ENCODE peak calls at places on chromosomes 12 and 14, in four cellular contexts. G is A549, H is HepG2, A is H1. X is an unnamed sample.

GRCh38 chr14:65776193-65776592 is 363.7 kb downstream of the FUT8 start:
- DNase-seq in G (no peak), H (no peak), A (no peak), X (no peak)

GRCh38 chr14:77603031-77603430 is 13.4 kb downstream of the SPTLC2 start:
- DNase-seq in G (no peak), H (no peak), A (no peak), X (no peak)

GRCh38 chr12:112826011-112826410 is 34.5 kb downstream of the RPH3A start:
- DNase-seq in G (no peak), H (no peak), A (no peak), X (no peak)

GRCh38 chr14:69685217-69685616 is 73.8 kb downstream of the SUSD6 start:
- DNase-seq in G (no peak), H (no peak), A (no peak), X (peak)

GRCh38 chr12:99686142-99686541 is 38.6 kb downstream of the GARIN6 start:
- DNase-seq in G (no peak), H (no peak), A (no peak), X (no peak)

GRCh38 chr12:24933694-24934407 is 15.1 kb downstream of the BCAT1 start:
- DNase-seq in G (no peak), H (no peak), A (no peak), X (no peak)

GRCh38 chr14:34302654-34303053 is 159.4 kb downstream of the SPTSSA start:
- DNase-seq in G (no peak), H (no peak), A (no peak), X (no peak)

GRCh38 chr14:68260121-68260520 is 440.5 kb downstream of the RAD51B start:
- DNase-seq in G (no peak), H (no peak), A (no peak), X (no peak)

GRCh38 chr14:64654072-64654899 is 49.9 kb upstream of the PLEKHG3 start:
- DNase-seq in G (peak), H (peak), A (no peak), X (no peak)

GRCh38 chr12:43407816-43408645 is 144.0 kb downstream of the ADAMTS20 start:
- DNase-seq in G (no peak), H (no peak), A (no peak), X (no peak)

GRCh38 chr14:48731260-48731659 is 854.9 kb downstream of the RPS29 start:
- DNase-seq in G (no peak), H (no peak), A (no peak), X (no peak)

GRCh38 chr14:93975791-93976476 is 436 bp downstream of the ASB2 start:
- DNase-seq in G (no peak), H (no peak), A (no peak), X (no peak)

GRCh38 chr14:53190938-53191337 is 37.8 kb upstream of the DDHD1 start:
- DNase-seq in G (no peak), H (no peak), A (no peak), X (no peak)

GRCh38 chr12:104303538-104304151 is at the start of gene EID3:
- DNase-seq in G (peak), H (no peak), A (peak), X (no peak)

GRCh38 chr14:92486881-92487280 is 26.7 kb upstream of the RIN3 start:
- DNase-seq in G (no peak), H (no peak), A (peak), X (no peak)

GRCh38 chr12:2214411-2214810 is 161.6 kb downstream of the CACNA1C start:
- DNase-seq in G (no peak), H (no peak), A (no peak), X (no peak)

GRCh38 chr12:100141998-100142850 is 450 bp downstream of the BLTP3B start:
- DNase-seq in G (peak), H (peak), A (peak), X (peak)

GRCh38 chr12:98591209-98591608 is 2.3 kb upstream of the SLC25A3 start:
- DNase-seq in G (no peak), H (peak), A (no peak), X (no peak)

GRCh38 chr14:28102814-28103213 is 663.8 kb upstream of the FOXG1 start:
- DNase-seq in G (no peak), H (no peak), A (no peak), X (no peak)

GRCh38 chr14:76710093-76711010 is 50.9 kb upstream of the VASH1 start:
- DNase-seq in G (peak), H (peak), A (peak), X (peak)

GRCh38 chr14:75514673-75515630 is 7.3 kb upstream of the BATF start:
- DNase-seq in G (no peak), H (no peak), A (peak), X (peak)

GRCh38 chr12:30219047-30219446 is 435.3 kb upstream of the TMTC1 start:
- DNase-seq in G (no peak), H (no peak), A (no peak), X (no peak)

GRCh38 chr14:104404922-104405321 is 174.6 kb upstream of the C14orf180 start:
- DNase-seq in G (no peak), H (no peak), A (no peak), X (no peak)

GRCh38 chr12:102095677-102096263 is 24.1 kb downstream of the NUP37 start:
- DNase-seq in G (peak), H (peak), A (no peak), X (peak)

GRCh38 chr12:128810182-128811127 is 13.3 kb downstream of the SLC15A4 start:
- DNase-seq in G (no peak), H (no peak), A (no peak), X (no peak)

GRCh38 chr14:64112859-64113258 is 181.3 kb downstream of the ESR2 start:
- DNase-seq in G (no peak), H (no peak), A (no peak), X (no peak)

GRCh38 chr12:19886805-19887105 is 447.5 kb downstream of the AEBP2 start:
- DNase-seq in G (no peak), H (no peak), A (no peak), X (no peak)

GRCh38 chr12:48773686-48774085 is 15.2 kb downstream of the ADCY6 start:
- DNase-seq in G (no peak), H (no peak), A (no peak), X (no peak)

GRCh38 chr12:129467749-129468148 is 436.1 kb downstream of the TMEM132D start:
- DNase-seq in G (no peak), H (no peak), A (no peak), X (no peak)

GRCh38 chr12:84637926-84638325 is 274.7 kb downstream of the SLC6A15 start:
- DNase-seq in G (no peak), H (no peak), A (no peak), X (no peak)

DNA sequence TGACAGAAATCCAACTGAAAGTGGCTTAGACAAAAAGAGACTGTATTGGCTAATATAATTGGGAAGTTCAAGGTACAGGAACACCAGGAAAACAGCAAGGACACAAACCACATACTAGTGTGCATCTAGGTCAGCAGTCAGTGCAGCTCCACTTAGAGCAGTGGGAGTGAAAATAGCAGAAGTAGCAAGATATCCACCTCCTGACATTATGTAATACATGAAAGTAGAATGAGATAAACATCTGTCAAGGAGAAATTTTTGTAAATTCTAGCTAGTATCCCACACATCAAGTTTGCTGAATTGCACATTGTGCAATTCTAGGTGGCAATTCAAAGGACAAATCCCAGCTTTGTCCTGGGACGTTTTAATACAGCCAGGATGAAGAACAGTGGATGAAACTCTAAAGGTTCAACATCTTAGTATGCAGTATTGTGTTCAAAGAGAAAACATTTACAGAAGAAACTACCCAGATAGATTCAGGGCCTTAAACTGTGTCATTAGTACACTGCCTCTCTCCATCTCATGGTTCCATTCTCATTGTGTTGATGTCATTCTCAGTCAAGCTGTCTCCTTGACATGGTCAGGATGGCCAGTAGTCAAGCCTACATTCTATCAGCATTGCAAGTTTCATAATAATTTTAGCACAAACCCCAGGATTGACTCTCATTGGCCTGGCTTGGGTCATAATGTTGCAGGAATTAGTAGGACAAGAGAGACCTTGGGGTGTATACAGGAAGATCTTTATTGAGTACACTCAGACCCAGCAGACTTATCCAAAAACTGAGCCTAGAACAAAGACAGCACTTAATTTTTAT is 56.8 kb downstream of the SDR9C7 start:
- DNase-seq in G (no peak), H (peak), A (no peak), X (peak)
- TF ChIP-seq MAFK in G (no peak), H (peak), A (no peak), X (no peak)

GRCh38 chr12:119177724-119178380 is 879 bp upstream of the HSPB8 start:
- DNase-seq in G (no peak), H (no peak), A (no peak), X (no peak)

GRCh38 chr12:119179335-119180021 is 747 bp downstream of the HSPB8 start:
- DNase-seq in G (peak), H (peak), A (peak), X (no peak)

GRCh38 chr12:119177056-119177325 is 1.7 kb upstream of the HSPB8 start:
- DNase-seq in G (no peak), H (no peak), A (no peak), X (no peak)

GRCh38 chr12:119180380-119181040 is 1.8 kb downstream of the HSPB8 start:
- DNase-seq in G (peak), H (no peak), A (no peak), X (peak)

DNA sequence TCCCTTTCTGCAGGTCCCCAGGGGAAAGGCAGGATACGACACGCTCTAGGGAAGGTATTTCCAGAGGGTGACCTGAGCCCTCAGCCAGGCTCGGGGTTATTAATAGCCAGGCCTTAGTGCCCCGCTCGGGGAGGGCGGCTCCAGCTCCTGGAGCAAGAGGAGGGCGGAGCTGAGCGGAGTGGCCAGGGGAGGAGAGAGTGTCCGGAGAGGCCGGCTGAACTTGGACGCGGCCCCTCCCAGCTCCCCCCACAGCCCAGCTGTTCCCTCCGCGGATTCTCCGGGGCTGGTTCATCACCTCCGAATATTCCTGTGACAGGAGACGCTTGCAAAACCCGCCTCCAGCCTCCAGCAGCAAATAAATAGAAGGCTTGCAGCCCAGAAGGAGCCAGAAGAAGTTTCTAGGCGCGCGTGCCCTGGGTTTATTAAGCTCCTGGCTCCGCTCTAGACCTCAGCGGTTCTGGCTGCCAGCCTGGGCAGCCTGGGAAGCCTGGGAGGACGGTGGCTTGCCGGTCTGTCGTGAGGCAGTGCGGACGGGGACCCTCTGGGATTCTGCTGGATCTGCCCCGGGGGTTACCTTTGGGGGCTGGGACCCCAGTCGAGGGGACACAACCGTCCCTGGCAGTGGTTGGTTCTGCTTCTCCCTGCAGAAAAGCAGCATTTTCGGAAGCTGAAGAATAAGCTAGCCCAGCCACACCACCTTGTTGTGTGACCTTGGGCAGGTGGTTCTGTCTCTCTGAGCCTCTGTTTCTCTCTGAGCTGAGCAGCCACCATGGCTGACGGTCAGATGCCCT is at the start of gene HSPB8:
- DNase-seq in G (peak), H (peak), A (peak), X (peak)
- TF ChIP-seq RAD21 in G (no peak), H (no peak), A (no peak), X (no peak)

GRCh38 chr12:51533799-51534198 is 57.2 kb upstream of the SCN8A start:
- DNase-seq in G (peak), H (no peak), A (no peak), X (no peak)
- TF ChIP-seq KDM1A in G (no peak), H (no peak), A (no peak), X (no peak)

GRCh38 chr14:98231210-98231609 is 1040.8 kb downstream of the BCL11B start:
- DNase-seq in G (no peak), H (no peak), A (no peak), X (no peak)
- TF ChIP-seq MAFK in G (no peak), H (no peak), A (no peak), X (no peak)

DNA sequence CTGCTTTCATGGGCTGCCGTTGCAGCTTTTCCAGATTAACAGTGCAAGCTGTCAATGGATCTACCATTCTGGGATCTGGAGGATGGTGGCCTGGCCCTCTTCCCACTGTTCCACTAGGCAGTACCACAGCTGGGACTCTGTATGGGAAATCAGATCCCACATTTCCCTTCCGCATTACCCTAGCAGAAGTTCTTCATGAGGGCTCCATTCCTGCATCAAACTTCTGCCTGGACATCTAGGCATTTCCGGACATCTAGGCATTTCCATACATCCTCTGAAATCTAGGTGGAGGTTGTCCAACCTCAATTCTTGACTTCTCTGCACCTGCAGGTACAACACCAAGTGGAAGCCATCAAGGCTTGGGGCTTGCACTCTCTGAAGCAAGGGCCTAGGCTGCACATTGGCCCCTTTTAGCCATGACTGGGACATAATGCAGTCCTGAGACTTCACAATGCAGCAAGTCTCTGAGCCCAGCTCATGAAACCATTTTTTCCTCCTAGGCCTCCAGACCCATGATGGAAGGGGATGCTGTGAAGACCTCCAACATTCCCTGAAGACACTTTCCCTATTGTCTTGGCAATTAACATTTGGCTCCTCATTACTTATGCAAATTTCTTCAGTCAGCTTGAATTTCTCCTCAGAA is 863.3 kb downstream of the C12orf50 start:
- DNase-seq in G (peak), H (no peak), A (no peak), X (no peak)
- TF ChIP-seq RAD21 in G (no peak), H (no peak), A (no peak), X (no peak)

GRCh38 chr12:130519-130918 is 64.0 kb downstream of the IQSEC3 start:
- DNase-seq in G (no peak), H (no peak), A (no peak), X (no peak)

GRCh38 chr12:129001-129400 is 62.4 kb downstream of the IQSEC3 start:
- DNase-seq in G (no peak), H (no peak), A (no peak), X (no peak)

GRCh38 chr12:125561-125960 is 59.0 kb downstream of the IQSEC3 start:
- DNase-seq in G (no peak), H (no peak), A (no peak), X (no peak)

GRCh38 chr12:125075-125474 is 58.5 kb downstream of the IQSEC3 start:
- DNase-seq in G (no peak), H (no peak), A (no peak), X (no peak)

DNA sequence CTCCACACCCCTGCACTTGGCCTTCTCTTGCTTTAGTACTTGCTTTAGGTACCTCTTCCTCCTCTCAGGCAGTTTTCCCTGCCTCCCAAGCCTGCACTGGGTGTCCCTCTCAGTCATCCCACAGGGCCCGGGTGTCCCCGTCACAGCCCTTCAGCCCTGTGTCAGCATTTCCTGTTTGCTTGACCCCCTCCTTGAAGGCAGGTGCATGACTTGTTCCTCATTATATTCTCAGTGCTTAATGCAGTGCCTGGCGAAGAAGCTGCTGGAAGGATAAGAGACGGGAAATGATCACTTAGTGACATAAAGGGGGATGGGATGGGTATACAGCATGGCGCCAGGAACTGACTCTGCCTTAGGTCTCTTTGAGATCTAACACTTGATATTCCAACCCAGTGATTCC is 61.5 kb downstream of the IQSEC3 start:
- DNase-seq in G (no peak), H (no peak), A (no peak), X (no peak)
- TF ChIP-seq KDM1A in G (no peak), H (no peak), A (no peak), X (no peak)

GRCh38 chr12:11555743-11556625 is 93.5 kb upstream of the ETV6 start:
- DNase-seq in G (no peak), H (no peak), A (no peak), X (peak)
- TF ChIP-seq MAFK in G (no peak), H (no peak), A (no peak), X (no peak)

X was measured in K562.